ENCODE peak calls at places on chromosomes 12 and 14, in eight cellular contexts. F is foreskin fibroblast; K is tibial nerve; V is tibial artery; U is fibroblast of villous mesenchyme; R is naive thymus-derived CD4-positive, alpha-beta T cell; Y is endodermal cell; N is fibroblast of mammary gland. M is an unnamed sample.

GRCh38 chr14:104576607-104577332 is 2.8 kb upstream of the C14orf180 start:
- DNase-seq in F (no peak), K (no peak), V (no peak), U (peak), R (no peak), Y (peak), N (peak), M (no peak)

GRCh38 chr14:68250950-68251765 is 431.6 kb downstream of the RAD51B start:
- DNase-seq in F (no peak), K (no peak), V (no peak), U (no peak), R (no peak), Y (no peak), N (no peak), M (no peak)

GRCh38 chr12:96193725-96194571 is at the start of gene ELK3:
- DNase-seq in F (peak), K (peak), V (peak), U (peak), R (peak), Y (peak), N (peak), M (peak)

GRCh38 chr12:62767506-62767905 is 167.4 kb downstream of the PPM1H start:
- DNase-seq in F (no peak), K (no peak), V (no peak), U (no peak), R (no peak), Y (no peak), N (peak), M (no peak)

GRCh38 chr14:24315807-24316596 is 4.7 kb downstream of the LTB4R start:
- DNase-seq in F (no peak), K (no peak), V (no peak), U (peak), R (no peak), Y (peak), N (peak), M (no peak)

GRCh38 chr12:40921563-40922163 is 229.4 kb downstream of the CNTN1 start:
- DNase-seq in F (peak), K (no peak), V (no peak), U (peak), R (no peak), Y (no peak), N (peak), M (peak)

GRCh38 chr14:49173765-49174373 is 412.3 kb downstream of the RPS29 start:
- DNase-seq in F (peak), K (peak), V (no peak), U (peak), R (no peak), Y (peak), N (peak), M (peak)

GRCh38 chr12:132360906-132361777 is 31.8 kb upstream of the GALNT9 start:
- DNase-seq in F (no peak), K (no peak), V (no peak), U (no peak), R (no peak), Y (no peak), N (no peak), M (no peak)

GRCh38 chr12:120118710-120119097 is 2.2 kb upstream of the RAB35 start:
- DNase-seq in F (no peak), K (no peak), V (no peak), U (peak), R (no peak), Y (no peak), N (peak), M (no peak)

GRCh38 chr12:123041042-123041531 is 60.6 kb downstream of the ARL6IP4 start:
- DNase-seq in F (no peak), K (no peak), V (no peak), U (no peak), R (no peak), Y (no peak), N (no peak), M (peak)

GRCh38 chr14:52318829-52319604 is 4.9 kb downstream of the PTGER2 start:
- DNase-seq in F (no peak), K (no peak), V (no peak), U (no peak), R (no peak), Y (no peak), N (peak), M (peak)

GRCh38 chr14:64515053-64515452 is 10.5 kb downstream of the ZBTB1 start:
- DNase-seq in F (no peak), K (no peak), V (no peak), U (peak), R (no peak), Y (no peak), N (no peak), M (no peak)

GRCh38 chr14:20812576-20812975 is 9.9 kb upstream of the RNASE1 start:
- DNase-seq in F (no peak), K (no peak), V (no peak), U (no peak), R (no peak), Y (peak), N (no peak), M (no peak)

GRCh38 chr12:113697104-113697503 is 225.4 kb upstream of the LHX5 start:
- DNase-seq in F (no peak), K (no peak), V (no peak), U (no peak), R (no peak), Y (no peak), N (no peak), M (no peak)

GRCh38 chr12:53452159-53453077 is 516 bp downstream of the PCBP2 start:
- DNase-seq in F (peak), K (peak), V (peak), U (peak), R (peak), Y (peak), N (peak), M (peak)

GRCh38 chr12:53451661-53452158 is at the start of gene PCBP2:
- DNase-seq in F (peak), K (peak), V (peak), U (peak), R (peak), Y (peak), N (peak), M (peak)

GRCh38 chr12:53456654-53457366 is 4.9 kb downstream of the PCBP2 start:
- DNase-seq in F (no peak), K (no peak), V (no peak), U (no peak), R (no peak), Y (no peak), N (no peak), M (no peak)

GRCh38 chr12:53454710-53455109 is 2.8 kb downstream of the PCBP2 start:
- DNase-seq in F (no peak), K (no peak), V (no peak), U (no peak), R (no peak), Y (no peak), N (no peak), M (no peak)

DNA sequence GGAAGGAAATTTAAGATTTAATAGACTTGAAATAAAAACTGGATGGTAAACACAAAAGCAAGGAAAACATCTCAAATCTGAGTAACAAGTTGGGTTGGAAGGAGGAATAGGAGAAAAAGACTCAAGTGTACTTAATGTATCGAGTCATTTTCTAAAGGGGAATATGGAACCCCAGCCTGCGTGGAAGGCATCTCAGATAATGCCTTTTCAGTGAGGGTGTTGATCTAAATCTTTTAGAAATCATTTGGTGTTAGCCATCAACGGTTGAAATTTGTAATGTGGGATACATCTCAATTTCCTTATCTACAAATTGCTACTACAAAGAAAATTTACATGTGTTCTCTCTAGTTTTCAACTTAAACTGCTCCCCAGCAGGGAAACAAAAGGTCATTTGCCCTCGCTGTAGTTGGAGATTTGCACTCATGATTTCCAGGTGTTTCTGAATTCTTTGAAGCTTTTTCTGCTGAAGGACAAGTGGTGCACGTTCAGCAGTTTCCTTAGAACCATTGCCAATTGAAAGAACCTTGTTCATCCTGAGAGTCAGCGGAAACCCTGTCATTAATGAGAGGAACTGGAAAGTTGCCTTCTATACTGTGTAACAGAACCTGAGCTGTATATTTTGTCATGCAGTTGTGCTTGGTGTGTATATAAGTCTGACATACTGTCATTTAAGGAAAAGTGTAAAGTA is 2.2 kb downstream of the PCBP2 start:
- DNase-seq in F (no peak), K (no peak), V (no peak), U (no peak), R (no peak), Y (no peak), N (peak), M (no peak)
- H3K4me3 ChIP-seq in F (peak), K (peak), V (peak), U (peak), R (peak), Y (peak), N (peak), M (peak)

GRCh38 chr12:6635856-6636521 is at the start of gene LPAR5:
- DNase-seq in F (no peak), K (peak), V (no peak), U (peak), R (no peak), Y (peak), N (peak), M (no peak)
- H3K4me3 ChIP-seq in F (no peak), K (peak), V (no peak), U (no peak), R (peak), Y (no peak), N (no peak), M (peak)

GRCh38 chr14:62432955-62433354 is 612.3 kb downstream of the KCNH5 start:
- DNase-seq in F (no peak), K (no peak), V (no peak), U (no peak), R (no peak), Y (no peak), N (no peak), M (no peak)

GRCh38 chr14:62431496-62431895 is 613.8 kb downstream of the KCNH5 start:
- DNase-seq in F (no peak), K (no peak), V (no peak), U (no peak), R (no peak), Y (no peak), N (no peak), M (no peak)

DNA sequence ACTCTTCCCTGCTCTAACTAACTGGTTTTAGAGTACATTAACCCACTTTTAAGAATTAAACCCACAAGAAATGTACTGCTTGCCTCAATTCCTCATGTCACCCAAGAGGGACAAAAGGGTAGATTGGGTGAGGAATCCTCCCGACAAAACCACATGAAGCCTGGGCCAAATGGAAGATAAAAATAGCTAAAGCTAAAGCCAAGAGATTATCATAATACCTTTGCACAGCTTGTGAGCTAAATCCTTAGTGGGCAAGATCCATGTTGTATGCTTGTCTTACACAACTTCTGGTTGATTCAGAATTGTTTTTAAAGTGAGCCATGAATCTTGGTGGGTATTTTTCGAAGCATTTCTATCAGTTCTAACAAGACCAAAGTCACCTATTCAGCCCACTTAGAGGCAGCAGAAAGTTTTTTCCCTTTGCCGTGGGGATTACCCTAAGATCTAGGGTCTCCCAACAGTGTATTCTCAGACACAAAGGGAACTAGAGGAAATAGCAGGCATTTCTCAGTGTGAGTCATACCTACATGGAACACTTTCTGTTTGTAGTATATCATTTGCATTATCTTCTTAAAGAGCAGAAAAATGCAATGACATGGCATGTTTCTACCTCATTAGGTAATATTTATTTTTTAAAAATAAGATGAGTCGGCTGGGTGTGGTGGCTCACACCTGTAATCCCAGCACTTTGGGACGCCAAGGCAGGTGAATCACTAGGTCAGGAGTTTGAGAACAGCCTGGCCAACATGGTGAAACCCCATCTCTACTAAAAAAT is 616.6 kb downstream of the KCNH5 start:
- DNase-seq in F (no peak), K (no peak), V (no peak), U (peak), R (no peak), Y (no peak), N (peak), M (no peak)
- H3K4me3 ChIP-seq in F (no peak), K (no peak), V (no peak), U (no peak), R (no peak), Y (no peak), N (no peak), M (no peak)

GRCh38 chr14:41457393-41457792 is 149.3 kb upstream of the LRFN5 start:
- DNase-seq in F (no peak), K (no peak), V (no peak), U (peak), R (no peak), Y (no peak), N (no peak), M (no peak)
- H3K4me3 ChIP-seq in F (no peak), K (no peak), V (no peak), U (no peak), R (no peak), Y (no peak), N (no peak), M (no peak)

GRCh38 chr12:6386038-6386437 is 2.1 kb downstream of the LTBR start:
- DNase-seq in F (no peak), K (no peak), V (no peak), U (no peak), R (no peak), Y (no peak), N (no peak), M (no peak)
- H3K4me3 ChIP-seq in F (no peak), K (no peak), V (peak), U (peak), R (no peak), Y (no peak), N (no peak), M (no peak)

GRCh38 chr12:90953956-90954421 is 987 bp downstream of the CCER1 start:
- DNase-seq in F (no peak), K (no peak), V (no peak), U (no peak), R (no peak), Y (peak), N (no peak), M (peak)

GRCh38 chr12:90954428-90954827 is 548 bp downstream of the CCER1 start:
- DNase-seq in F (no peak), K (no peak), V (no peak), U (no peak), R (no peak), Y (no peak), N (no peak), M (no peak)

GRCh38 chr12:90958995-90959394 is 4.0 kb upstream of the CCER1 start:
- DNase-seq in F (no peak), K (no peak), V (no peak), U (peak), R (no peak), Y (no peak), N (peak), M (no peak)

GRCh38 chr12:90951418-90952110 is 3.4 kb downstream of the CCER1 start:
- DNase-seq in F (no peak), K (no peak), V (no peak), U (no peak), R (no peak), Y (no peak), N (no peak), M (no peak)

GRCh38 chr12:90954921-90955320 is at the start of gene CCER1:
- DNase-seq in F (no peak), K (no peak), V (no peak), U (no peak), R (no peak), Y (peak), N (no peak), M (no peak)
- H3K4me3 ChIP-seq in F (no peak), K (no peak), V (no peak), U (no peak), R (no peak), Y (no peak), N (no peak), M (no peak)

DNA sequence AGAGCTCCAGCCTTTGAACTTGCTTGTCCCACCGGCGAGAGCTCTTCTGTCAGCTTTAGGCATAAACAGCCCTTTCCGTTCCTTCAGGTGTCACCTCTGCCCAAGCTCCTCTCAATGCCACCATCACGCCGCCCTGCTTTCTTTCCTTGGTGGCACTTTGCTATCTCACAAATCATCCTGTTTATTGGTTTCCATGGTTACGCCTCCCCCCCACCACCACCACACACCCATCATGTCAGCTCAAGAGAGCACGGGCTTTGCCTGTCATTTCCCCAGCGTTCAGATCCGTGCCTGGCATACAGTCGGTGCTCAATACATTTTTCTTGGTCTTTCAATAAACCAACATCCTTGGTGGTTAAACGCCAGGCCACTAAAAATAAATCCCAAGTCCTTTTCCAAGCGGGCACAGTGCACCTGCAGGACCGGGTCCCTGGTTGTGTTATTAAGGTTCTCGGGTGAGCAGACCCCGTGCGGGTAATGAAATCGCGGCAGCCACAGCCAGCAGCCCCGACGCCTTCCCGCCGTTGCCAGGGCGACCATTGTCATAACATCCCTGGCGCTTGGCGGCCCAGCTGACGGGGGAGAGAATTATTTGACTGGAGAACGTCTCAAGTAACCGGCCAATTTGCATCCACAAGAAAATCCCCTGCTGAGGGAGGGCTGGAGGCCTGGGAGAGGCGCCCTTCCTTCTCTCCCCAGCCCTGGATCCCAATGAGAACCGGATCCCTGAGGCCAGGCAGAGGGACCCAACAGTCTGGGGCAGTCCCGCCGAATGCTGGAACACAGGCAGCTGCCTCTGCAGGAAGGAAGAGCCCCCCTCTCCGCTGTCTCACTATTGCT is 92.9 kb downstream of the KSR2 start:
- DNase-seq in F (no peak), K (no peak), V (no peak), U (peak), R (peak), Y (peak), N (no peak), M (peak)
- H3K4me3 ChIP-seq in F (no peak), K (no peak), V (no peak), U (no peak), R (no peak), Y (no peak), N (no peak), M (peak)

GRCh38 chr12:6630696-6631095 is 5.1 kb downstream of the LPAR5 start:
- DNase-seq in F (no peak), K (no peak), V (no peak), U (no peak), R (no peak), Y (peak), N (no peak), M (no peak)
- H3K4me3 ChIP-seq in F (no peak), K (no peak), V (no peak), U (no peak), R (peak), Y (no peak), N (no peak), M (no peak)

DNA sequence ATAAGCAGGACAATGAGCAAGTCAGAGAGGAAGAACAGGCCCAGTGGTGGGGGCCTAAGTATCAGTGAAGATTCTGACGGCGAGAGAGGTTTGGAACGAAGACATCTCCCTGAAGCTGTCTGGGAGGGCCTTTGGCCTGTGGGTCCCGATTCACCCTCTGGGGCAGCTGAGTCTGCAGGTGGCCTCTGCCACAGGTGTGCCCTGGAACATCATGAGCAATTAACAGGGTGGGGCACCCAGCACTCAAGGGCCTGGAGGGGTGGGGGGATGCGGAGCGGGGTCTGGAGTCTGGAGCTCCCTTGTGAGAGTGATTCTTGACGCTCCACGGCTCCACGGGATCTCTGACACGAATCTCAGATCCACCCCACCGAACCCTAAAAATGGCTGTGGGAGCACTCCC is 8.3 kb downstream of the ITPK1 start:
- DNase-seq in F (no peak), K (no peak), V (no peak), U (no peak), R (no peak), Y (no peak), N (no peak), M (no peak)
- H3K4me3 ChIP-seq in F (no peak), K (no peak), V (no peak), U (no peak), R (no peak), Y (no peak), N (no peak), M (no peak)

DNA sequence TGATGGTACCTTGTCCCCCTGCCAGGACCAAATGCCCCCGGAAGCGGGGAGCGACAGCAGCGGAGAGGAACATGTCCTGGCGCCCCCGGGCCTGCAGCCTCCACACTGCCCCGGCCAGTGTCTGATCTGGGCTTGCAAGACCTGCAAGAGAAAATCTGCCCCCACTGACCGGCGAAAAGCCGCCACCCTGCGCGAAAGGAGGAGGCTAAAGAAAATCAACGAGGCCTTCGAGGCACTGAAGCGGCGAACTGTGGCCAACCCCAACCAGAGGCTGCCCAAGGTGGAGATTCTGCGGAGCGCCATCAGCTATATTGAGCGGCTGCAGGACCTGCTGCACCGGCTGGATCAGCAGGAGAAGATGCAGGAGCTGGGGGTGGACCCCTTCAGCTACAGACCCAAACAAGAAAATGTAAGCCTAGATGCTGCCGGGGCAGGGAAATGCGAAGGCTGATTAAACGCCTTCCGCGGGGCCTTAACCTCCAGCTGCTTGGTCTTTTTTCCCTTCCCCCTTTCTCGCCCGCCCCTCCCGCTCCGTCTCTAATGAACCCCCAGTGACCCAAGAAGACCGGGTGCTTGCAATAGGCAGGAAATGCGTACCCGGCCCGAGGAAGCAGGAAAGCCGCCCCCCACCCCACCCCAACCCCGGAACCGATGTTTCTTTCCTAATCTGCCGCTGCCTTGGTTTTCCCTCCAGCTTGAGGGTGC is 548 bp downstream of the MYF6 start:
- DNase-seq in F (no peak), K (no peak), V (no peak), U (no peak), R (no peak), Y (peak), N (no peak), M (no peak)
- H3K4me3 ChIP-seq in F (no peak), K (peak), V (no peak), U (peak), R (no peak), Y (peak), N (no peak), M (no peak)

M was measured in Jurkat, Clone E6-1.